ENCODE peak calls at places on chromosomes 16 and 17, in five cellular contexts. E is keratinocyte, Q is pancreas, F is OCI-LY7, V is upper lobe of left lung. L is an unnamed sample.

GRCh38 chr16:84446086-84446485 is 58.4 kb downstream of the MEAK7 start:
- DNase-seq in F (no peak), V (no peak), Q (no peak), E (no peak), L (no peak)

GRCh38 chr17:59221159-59221847 is 992 bp downstream of the GDPD1 start:
- DNase-seq in F (no peak), E (no peak), Q (no peak), V (peak; percentile 77), L (no peak)

GRCh38 chr17:34826332-34826731 is 134.9 kb downstream of the CCT6B start:
- DNase-seq in F (no peak), Q (no peak), V (no peak), E (no peak), L (no peak)

GRCh38 chr16:1884155-1884760 is 12.3 kb upstream of the MEIOB start:
- DNase-seq in E (no peak), Q (no peak), F (peak; percentile 15), V (no peak), L (no peak)

GRCh38 chr16:1812732-1813163 is 13.9 kb downstream of the HAGH start:
- DNase-seq in E (no peak), F (peak; percentile 35), V (peak; percentile 91), Q (peak; percentile 69), L (no peak)

GRCh38 chr17:40348562-40349476 is 15.7 kb downstream of the GJD3 start:
- DNase-seq in F (no peak), Q (peak; percentile 85), E (no peak), V (no peak), L (peak; percentile 90)

GRCh38 chr17:79619636-79620206 is 8.9 kb upstream of the RBFOX3 start:
- DNase-seq in E (no peak), Q (no peak), V (no peak), F (no peak), L (no peak)

GRCh38 chr17:71440513-71440912 is 680.3 kb upstream of the SOX9 start:
- DNase-seq in V (peak; percentile 22), F (no peak), E (no peak), Q (no peak), L (no peak)

GRCh38 chr17:39548494-39548893 is 59.2 kb downstream of the NEUROD2 start:
- DNase-seq in V (no peak), F (no peak), E (no peak), Q (no peak), L (peak; percentile 25)

GRCh38 chr16:67803894-67804293 is 2.5 kb downstream of the RANBP10 start:
- DNase-seq in F (peak; percentile 24), Q (no peak), V (no peak), E (no peak), L (no peak)
- H3K4me1 ChIP-seq in F (peaks cover 59% of the 10 kb centered on the region), Q (peaks cover 11% of the 10 kb centered on the region), V (peaks cover 37% of the 10 kb centered on the region), E (peaks cover 10% of the 10 kb centered on the region), L (peaks cover 40% of the 10 kb centered on the region)

GRCh38 chr16:35908152-35908551 is 2448.7 kb downstream of the TP53TG3F start:
- DNase-seq in V (no peak), E (no peak), F (no peak), Q (no peak), L (no peak)

GRCh38 chr16:35909351-35909954 is 2450.0 kb downstream of the TP53TG3F start:
- DNase-seq in Q (no peak), V (no peak), F (no peak), E (no peak), L (no peak)

GRCh38 chr16:35910409-35910808 is 2451.0 kb downstream of the TP53TG3F start:
- DNase-seq in Q (no peak), V (no peak), E (no peak), F (no peak), L (no peak)

GRCh38 chr16:35906440-35906839 is 2447.0 kb downstream of the TP53TG3F start:
- DNase-seq in Q (no peak), V (no peak), E (no peak), F (no peak), L (no peak)

GRCh38 chr16:35908942-35909341 is 2449.5 kb downstream of the TP53TG3F start:
- DNase-seq in V (no peak), F (peak; percentile 3), Q (no peak), E (no peak), L (no peak)
- TF ChIP-seq CTCF in V (no peak), F (peak; percentile 78), Q (no peak), E (peak; percentile 34), L (no peak)

GRCh38 chr17:49752508-49752907 is 11.4 kb downstream of the FAM117A start:
- DNase-seq in E (no peak), F (no peak), Q (no peak), V (no peak), L (no peak)
- H3K4me1 ChIP-seq in E (no peaks in the 10 kb centered on the region), F (peaks cover 82% of the 10 kb centered on the region), Q (no peaks in the 10 kb centered on the region), V (peaks cover 15% of the 10 kb centered on the region), L (no peaks in the 10 kb centered on the region)

GRCh38 chr17:48025904-48026502 is 11.6 kb downstream of the COPZ2 start:
- DNase-seq in Q (peak; percentile 33), F (no peak), V (no peak), E (no peak), L (no peak)

GRCh38 chr17:48023408-48024148 is 14.0 kb downstream of the COPZ2 start:
- DNase-seq in V (peak; percentile 95), F (peak; percentile 71), E (no peak), Q (peak; percentile 95), L (peak; percentile 89)

GRCh38 chr17:48025040-48025903 is 12.3 kb downstream of the COPZ2 start:
- DNase-seq in E (peak; percentile 89), F (peak; percentile 97), Q (peak; percentile 99), V (peak; percentile 98), L (peak; percentile 97)

GRCh38 chr17:48022906-48023305 is 14.7 kb downstream of the COPZ2 start:
- DNase-seq in Q (no peak), E (no peak), V (no peak), F (no peak), L (no peak)

GRCh38 chr17:48024149-48025039 is 13.2 kb downstream of the COPZ2 start:
- DNase-seq in V (peak; percentile 92), E (no peak), Q (peak; percentile 57), F (no peak), L (peak; percentile 54)
- TF ChIP-seq CTCF in V (no peak), E (no peak), Q (no peak), F (no peak), L (no peak)

GRCh38 chr16:8887438-8887765 is 5.3 kb downstream of the LITAFD start:
- DNase-seq in Q (no peak), F (no peak), E (no peak), V (no peak), L (no peak)

GRCh38 chr16:8887952-8888560 is 5.9 kb downstream of the LITAFD start:
- DNase-seq in F (no peak), V (no peak), Q (peak; percentile 62), E (no peak), L (peak; percentile 95)

GRCh38 chr16:8890549-8890921 is 8.4 kb downstream of the LITAFD start:
- DNase-seq in Q (no peak), E (no peak), F (no peak), V (no peak), L (no peak)

GRCh38 chr16:8889893-8890548 is 7.9 kb downstream of the LITAFD start:
- DNase-seq in Q (no peak), E (no peak), V (no peak), F (no peak), L (no peak)

GRCh38 chr16:8888951-8889892 is 7.1 kb downstream of the LITAFD start:
- DNase-seq in Q (no peak), E (no peak), V (peak; percentile 62), F (no peak), L (no peak)
- H3K4me1 ChIP-seq in Q (no peaks in the 10 kb centered on the region), E (peaks cover 26% of the 10 kb centered on the region), V (peaks cover 13% of the 10 kb centered on the region), F (peaks cover 10% of the 10 kb centered on the region), L (peaks cover 54% of the 10 kb centered on the region)

DNA sequence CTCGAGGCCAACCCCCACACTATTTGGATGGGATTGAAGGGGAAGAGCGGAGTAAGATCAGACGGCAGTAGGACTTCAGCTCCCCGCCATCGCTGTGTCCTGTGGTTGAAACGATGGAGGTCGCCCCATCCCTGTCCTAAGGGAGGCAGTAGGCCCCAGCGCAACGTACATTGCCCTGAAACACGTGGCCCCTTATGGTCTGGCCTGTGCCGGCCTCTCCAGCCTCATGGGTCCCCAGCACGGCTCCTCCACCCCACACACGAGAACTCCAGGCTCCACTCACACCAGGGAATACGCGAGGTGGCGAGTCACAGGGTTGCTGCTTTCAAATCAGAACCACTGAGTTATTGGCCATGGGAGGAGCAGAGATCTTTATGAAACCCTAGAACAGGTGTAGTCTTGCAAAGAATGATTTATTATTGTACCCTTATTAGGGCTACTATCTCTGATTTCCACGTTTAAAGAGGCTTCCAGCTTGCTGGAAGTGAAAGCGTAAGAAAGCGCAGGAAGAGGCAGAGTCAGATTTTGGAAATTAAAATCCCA is 669 bp upstream of the DCTPP1 start:
- DNase-seq in Q (peak; percentile 58), V (peak; percentile 33), F (no peak), E (no peak), L (peak; percentile 35)
- TF ChIP-seq CTCF in Q (no peak), V (no peak), F (peak; percentile 67), E (no peak), L (no peak)

DNA sequence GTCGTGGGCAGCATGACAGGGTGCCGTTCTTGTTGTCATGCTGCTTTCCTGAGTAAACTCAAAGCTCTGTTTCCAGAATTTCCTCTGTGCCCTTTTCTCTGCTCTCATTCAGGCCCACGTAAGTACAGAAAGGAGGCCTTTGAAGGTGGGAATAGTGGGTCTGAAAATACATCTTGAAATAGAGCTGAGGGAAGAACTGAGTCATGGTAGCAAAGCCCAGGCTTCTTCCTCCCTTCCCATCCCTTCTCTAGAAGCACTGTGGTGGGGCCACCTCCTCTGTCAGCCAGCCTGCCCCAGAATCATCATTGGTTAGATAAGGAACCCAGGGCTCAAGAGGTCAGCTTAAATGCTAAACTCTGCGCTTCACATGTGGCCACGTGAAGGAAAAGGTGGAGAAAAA is 9.4 kb downstream of the CTRL start:
- DNase-seq in Q (no peak), F (no peak), V (no peak), E (no peak), L (no peak)
- H3K4me1 ChIP-seq in Q (no peaks in the 10 kb centered on the region), F (peaks cover 10% of the 10 kb centered on the region), V (peaks cover 60% of the 10 kb centered on the region), E (peaks cover 33% of the 10 kb centered on the region), L (peaks cover 90% of the 10 kb centered on the region)

DNA sequence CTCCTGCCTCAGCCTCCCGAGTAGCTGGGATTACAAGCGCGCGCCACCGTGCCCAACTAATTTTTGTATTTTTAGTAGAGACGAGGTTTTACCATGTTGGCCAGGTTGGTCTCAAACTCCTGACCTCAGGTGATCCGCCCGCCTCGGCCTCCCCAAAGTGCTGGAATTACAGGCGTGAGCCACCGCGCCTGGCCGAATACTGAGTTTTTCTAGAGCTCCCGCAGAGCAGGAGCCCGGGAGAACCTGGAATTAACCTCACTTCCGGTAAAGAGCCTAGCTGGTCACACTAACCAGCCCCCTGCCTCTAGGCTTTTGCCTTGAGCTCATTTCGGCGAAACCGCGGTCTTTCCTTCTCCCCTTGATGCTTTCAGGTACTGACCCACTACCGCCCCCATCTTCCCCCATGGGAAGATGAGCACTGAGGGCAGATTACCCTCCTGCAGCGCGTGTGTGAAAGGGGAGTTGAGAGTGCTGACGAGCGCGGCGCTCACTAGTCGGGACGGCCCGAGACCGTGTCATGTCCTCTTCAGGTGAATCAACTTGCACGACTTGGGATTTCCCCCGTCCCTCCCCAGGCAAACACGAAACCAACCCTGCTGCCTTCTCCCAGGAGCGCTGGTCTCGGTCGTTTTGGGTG is 743 bp upstream of the NEK8 start:
- DNase-seq in E (no peak), Q (peak; percentile 63), V (no peak), F (peak; percentile 87), L (peak; percentile 41)
- TF ChIP-seq CTCF in E (no peak), Q (no peak), V (peak; percentile 14), F (peak; percentile 67), L (no peak)